ENCODE peak calls at places on chromosome 18, in seven cellular contexts. Q is NT2/D1, B is neural progenitor cell, F is HCT116, I is fibroblast of lung, J is astrocyte, V is endodermal cell. T is an unnamed sample.
A peak's percentile ranks its signal among the peaks of the same experiment; 100 is the strongest.

GRCh38 chr18:61542596-61542995 is 209.4 kb downstream of the CDH20 start:
- DNase-seq in Q (no peak), B (no peak), F (no peak), I (no peak), J (no peak), V (no peak), T (no peak)

GRCh38 chr18:69400976-69401474 is 337 bp downstream of the DOK6 start:
- DNase-seq in Q (no peak), B (peak; percentile 69), F (no peak), I (peak; percentile 51), J (peak; percentile 32), V (peak; percentile 78), T (no peak)

GRCh38 chr18:10771053-10771709 is 245.4 kb downstream of the NAPG start:
- DNase-seq in Q (no peak), B (no peak), F (no peak), I (peak; percentile 37), J (no peak), V (no peak), T (no peak)

GRCh38 chr18:14917311-14917710 is 169.3 kb downstream of the ANKRD30B start:
- DNase-seq in Q (no peak), B (no peak), F (no peak), I (no peak), J (no peak), V (no peak), T (no peak)

GRCh38 chr18:13235981-13236380 is 17.4 kb downstream of the LDLRAD4 start:
- DNase-seq in Q (no peak), B (no peak), F (no peak), I (no peak), J (no peak), V (peak; percentile 24), T (no peak)

GRCh38 chr18:79533146-79533545 is 137.4 kb downstream of the NFATC1 start:
- DNase-seq in Q (no peak), B (no peak), F (no peak), I (no peak), J (no peak), V (no peak), T (no peak)

GRCh38 chr18:51132256-51132935 is 65.1 kb downstream of the MEX3C start:
- DNase-seq in Q (no peak), B (no peak), F (no peak), I (no peak), J (no peak), V (no peak), T (no peak)

GRCh38 chr18:35817604-35818352 is 154.7 kb upstream of the RMP24 start:
- DNase-seq in Q (no peak), B (no peak), F (no peak), I (no peak), J (no peak), V (no peak), T (no peak)

DNA sequence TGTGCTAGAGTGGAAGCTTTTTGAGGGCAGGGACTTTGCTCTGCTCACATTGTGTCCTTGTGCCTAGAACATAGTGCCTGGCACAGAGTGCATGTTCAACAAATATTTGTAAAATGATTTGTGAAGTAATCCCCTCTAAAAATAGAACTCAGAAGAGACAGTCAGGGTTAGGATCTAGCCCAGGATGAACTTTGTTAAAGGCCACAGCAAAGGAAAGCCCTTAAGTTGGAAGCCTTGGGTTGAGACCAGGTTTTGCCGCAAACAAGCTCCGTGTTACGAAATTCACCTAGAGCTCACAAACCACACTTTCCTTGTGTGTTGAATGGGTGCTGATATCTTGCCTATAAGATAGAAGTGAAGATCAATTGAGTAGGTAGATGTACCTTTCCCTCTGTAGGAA is 84.2 kb downstream of the SETBP1 start:
- DNase-seq in Q (no peak), B (no peak), F (no peak), I (no peak), J (no peak), V (no peak), T (no peak)
- H3K4me1 ChIP-seq in Q (no peaks in the 10 kb centered on the region), B (peaks cover 6% of the 10 kb centered on the region), F (no peaks in the 10 kb centered on the region), I (no peaks in the 10 kb centered on the region), J (no peaks in the 10 kb centered on the region), V (peaks cover 4% of the 10 kb centered on the region), T (no peaks in the 10 kb centered on the region)

GRCh38 chr18:22169889-22170420 is 566 bp downstream of the GATA6 start:
- DNase-seq in Q (no peak), B (no peak), F (no peak), I (peak; percentile 67), J (no peak), V (peak; percentile 74), T (no peak)

GRCh38 chr18:22170421-22171262 is 1.3 kb downstream of the GATA6 start:
- DNase-seq in Q (no peak), B (peak; percentile 61), F (no peak), I (peak; percentile 72), J (peak; percentile 67), V (peak; percentile 80), T (no peak)

GRCh38 chr18:22172594-22173049 is 3.2 kb downstream of the GATA6 start:
- DNase-seq in Q (no peak), B (no peak), F (no peak), I (peak; percentile 26), J (no peak), V (peak; percentile 59), T (no peak)

GRCh38 chr18:22171839-22172582 is 2.6 kb downstream of the GATA6 start:
- DNase-seq in Q (no peak), B (peak; percentile 65), F (no peak), I (peak; percentile 30), J (no peak), V (peak; percentile 60), T (no peak)

DNA sequence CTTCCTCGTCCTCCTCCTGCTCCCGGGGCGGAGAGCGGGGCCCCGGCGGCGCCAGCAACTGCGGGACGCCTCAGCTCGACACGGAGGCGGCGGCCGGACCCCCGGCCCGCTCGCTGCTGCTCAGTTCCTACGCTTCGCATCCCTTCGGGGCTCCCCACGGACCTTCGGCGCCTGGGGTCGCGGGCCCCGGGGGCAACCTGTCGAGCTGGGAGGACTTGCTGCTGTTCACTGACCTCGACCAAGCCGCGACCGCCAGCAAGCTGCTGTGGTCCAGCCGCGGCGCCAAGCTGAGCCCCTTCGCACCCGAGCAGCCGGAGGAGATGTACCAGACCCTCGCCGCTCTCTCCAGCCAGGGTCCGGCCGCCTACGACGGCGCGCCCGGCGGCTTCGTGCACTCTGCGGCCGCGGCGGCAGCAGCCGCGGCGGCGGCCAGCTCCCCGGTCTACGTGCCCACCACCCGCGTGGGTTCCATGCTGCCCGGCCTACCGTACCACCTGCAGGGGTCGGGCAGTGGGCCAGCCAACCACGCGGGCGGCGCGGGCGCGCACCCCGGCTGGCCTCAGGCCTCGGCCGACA is 2.0 kb downstream of the GATA6 start:
- DNase-seq in Q (no peak), B (peak; percentile 42), F (no peak), I (no peak), J (no peak), V (peak; percentile 77), T (no peak)
- H3K9ac ChIP-seq in Q (peak overlapping the region; percentile 32), B (no peak overlapping the region), F (no peak overlapping the region), I (peak overlapping the region; percentile 75), J (peak overlapping the region; percentile 98), V (peak overlapping the region; percentile 99), T (no peak overlapping the region)

GRCh38 chr18:72869786-72870185 is 2.0 kb upstream of the NETO1 start:
- DNase-seq in Q (no peak), B (peak; percentile 50), F (no peak), I (no peak), J (no peak), V (peak; percentile 61), T (peak; percentile 26)

GRCh38 chr18:72867721-72868665 is at the start of gene NETO1:
- DNase-seq in Q (no peak), B (peak; percentile 69), F (no peak), I (no peak), J (no peak), V (peak; percentile 85), T (peak; percentile 65)

GRCh38 chr18:72866901-72867701 is 686 bp downstream of the NETO1 start:
- DNase-seq in Q (no peak), B (peak; percentile 63), F (no peak), I (no peak), J (no peak), V (peak; percentile 75), T (peak; percentile 38)

GRCh38 chr18:72871091-72871490 is 3.3 kb upstream of the NETO1 start:
- DNase-seq in Q (no peak), B (no peak), F (no peak), I (peak; percentile 12), J (peak; percentile 35), V (no peak), T (no peak)

DNA sequence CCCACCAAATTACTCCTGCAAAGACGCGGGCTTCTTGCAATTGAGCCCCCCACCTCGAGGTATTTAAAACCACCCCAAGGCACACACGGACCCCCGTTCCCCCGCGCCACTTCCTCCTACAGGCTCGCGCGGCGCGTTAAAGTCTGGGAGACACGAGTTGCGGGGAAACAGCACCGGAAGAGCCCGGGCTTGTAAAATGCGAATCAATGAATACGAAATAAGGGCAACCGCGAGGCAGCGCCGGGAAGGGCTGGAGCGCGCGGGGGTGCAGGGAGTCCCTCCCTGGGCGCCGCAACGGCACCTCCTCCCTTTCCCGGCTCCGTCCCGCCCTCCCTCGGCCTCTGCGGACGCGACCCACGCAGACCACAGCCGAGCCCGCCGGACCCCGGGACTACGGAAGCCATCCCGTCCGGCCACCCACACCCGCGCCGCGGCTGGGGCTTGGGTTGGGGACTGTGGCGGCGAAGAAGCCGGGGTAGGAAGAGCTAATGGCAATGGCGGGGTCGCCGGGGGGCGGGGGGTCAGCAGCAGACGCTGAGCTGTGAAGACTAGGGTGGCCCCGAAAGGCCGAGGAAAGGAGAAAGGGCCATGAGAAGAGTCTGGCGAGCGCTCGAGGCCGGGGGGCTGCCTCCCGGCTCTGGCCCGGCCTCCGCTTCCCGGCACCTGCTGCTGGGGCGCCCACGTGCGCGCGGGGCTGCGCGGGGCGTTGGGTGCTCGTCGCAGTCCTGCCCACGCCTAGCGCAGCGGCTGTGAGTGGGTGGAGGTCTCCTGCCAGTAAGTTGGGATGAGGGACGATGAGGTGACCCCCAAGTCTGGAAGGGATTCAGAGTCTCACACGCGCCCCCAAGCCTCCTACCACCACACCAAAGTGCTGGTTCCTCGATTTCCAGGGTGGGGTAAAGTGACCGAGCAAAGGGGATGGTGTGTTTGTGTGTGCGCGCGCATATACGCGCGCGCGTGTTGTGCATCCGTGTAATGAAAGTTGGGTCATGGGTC is 1.2 kb upstream of the NETO1 start:
- DNase-seq in Q (no peak), B (peak; percentile 42), F (no peak), I (no peak), J (no peak), V (peak; percentile 65), T (peak; percentile 44)
- H3K4me3 ChIP-seq in Q (peak overlapping the region; percentile 62), B (peak overlapping the region; percentile 63), F (no peak overlapping the region), I (no peak overlapping the region), J (peak overlapping the region; percentile 69), V (peak overlapping the region; percentile 77), T (peak overlapping the region; percentile 86)

GRCh38 chr18:58884694-58885093 is 20.0 kb downstream of the ZNF532 start:
- DNase-seq in Q (no peak), B (no peak), F (no peak), I (no peak), J (no peak), V (peak; percentile 2), T (no peak)

GRCh38 chr18:58882681-58883080 is 18.0 kb downstream of the ZNF532 start:
- DNase-seq in Q (no peak), B (no peak), F (no peak), I (no peak), J (peak; percentile 51), V (no peak), T (no peak)

GRCh38 chr18:58891753-58892152 is 27.1 kb downstream of the ZNF532 start:
- DNase-seq in Q (no peak), B (no peak), F (no peak), I (peak; percentile 39), J (no peak), V (no peak), T (no peak)

GRCh38 chr18:58886864-58887612 is 22.4 kb downstream of the ZNF532 start:
- DNase-seq in Q (no peak), B (no peak), F (no peak), I (no peak), J (no peak), V (peak; percentile 26), T (no peak)

DNA sequence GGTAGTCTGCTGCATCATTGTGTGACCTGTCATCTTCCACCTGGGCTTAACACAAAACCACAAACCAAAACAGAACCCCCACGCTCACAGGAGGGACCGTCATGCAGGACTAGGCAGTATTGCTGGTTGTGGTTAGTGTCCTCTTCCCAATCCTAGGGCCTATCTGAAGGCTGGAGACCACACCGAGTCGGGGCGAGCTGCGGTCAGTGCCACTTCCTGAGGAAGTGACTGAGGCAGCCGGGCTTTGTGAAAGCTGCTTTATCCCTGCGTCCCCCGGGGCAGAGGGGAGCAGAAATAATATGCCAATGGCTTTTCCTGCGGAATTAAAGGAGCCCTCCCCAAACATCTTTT is 22.9 kb downstream of the ZNF532 start:
- DNase-seq in Q (no peak), B (no peak), F (no peak), I (no peak), J (peak; percentile 86), V (peak; percentile 35), T (peak; percentile 43)
- H3K4me1 ChIP-seq in Q (no peaks in the 10 kb centered on the region), B (no peaks in the 10 kb centered on the region), F (no peaks in the 10 kb centered on the region), I (peaks cover 6% of the 10 kb centered on the region), J (peaks cover 27% of the 10 kb centered on the region), V (peaks cover 3% of the 10 kb centered on the region), T (peaks cover 6% of the 10 kb centered on the region)

T was measured in DND-41.